ENCODE peak calls at places on chromosomes 2 and 18, in eight cellular contexts. C is A549, H is HepG2, M is GM23338, A is HCT116, J is K562, I is GM12878, L is SK-N-SH. S is an unnamed sample. For H3K4me1, the result is how much of the 10 kb centered on the place peaks cover.

GRCh38 chr18:77016133-77016839 is 116.3 kb downstream of the MBP start:
- DNase-seq in H (no peak), C (no peak), J (no peak), L (no peak), I (no peak), M (no peak), A (no peak), S (no peak)

GRCh38 chr2:121128741-121129659 is 156.0 kb downstream of the TFCP2L1 start:
- DNase-seq in I (no peak), J (peak), A (peak), L (no peak), H (peak), M (peak), C (peak), S (no peak)

GRCh38 chr2:161373939-161374338 is 42.2 kb upstream of the TBR1 start:
- DNase-seq in L (no peak), I (no peak), H (no peak), A (no peak), C (no peak), M (no peak), J (no peak), S (no peak)

GRCh38 chr2:188666503-188666902 is 307.7 kb upstream of the COL3A1 start:
- DNase-seq in L (no peak), I (no peak), H (no peak), J (no peak), A (no peak), M (peak), C (no peak), S (no peak)

GRCh38 chr2:171798156-171798815 is 95.8 kb downstream of the SLC25A12 start:
- DNase-seq in C (no peak), J (no peak), M (no peak), L (no peak), I (no peak), H (peak), A (no peak), S (peak)

GRCh38 chr2:172333206-172333605 is 94.2 kb upstream of the ITGA6 start:
- DNase-seq in C (no peak), I (no peak), L (no peak), J (no peak), A (no peak), H (no peak), M (no peak), S (no peak)

GRCh38 chr18:23971656-23972230 is 42.8 kb upstream of the TTC39C start:
- DNase-seq in M (no peak), L (no peak), H (no peak), I (no peak), C (no peak), A (no peak), J (no peak), S (no peak)

GRCh38 chr2:40384714-40385113 is 67.2 kb downstream of the SLC8A1 start:
- DNase-seq in A (no peak), J (no peak), H (no peak), M (no peak), L (no peak), C (no peak), I (no peak), S (no peak)

GRCh38 chr2:158142568-158143332 is 41.1 kb downstream of the UPP2 start:
- DNase-seq in L (no peak), H (no peak), C (no peak), M (no peak), A (no peak), I (no peak), J (no peak), S (no peak)

GRCh38 chr2:213002383-213002782 is 149.0 kb downstream of the IKZF2 start:
- DNase-seq in H (no peak), J (no peak), A (no peak), C (no peak), L (no peak), I (no peak), M (no peak), S (no peak)

GRCh38 chr2:240348522-240348921 is 86.9 kb upstream of the GPC1 start:
- DNase-seq in C (no peak), H (no peak), A (no peak), J (no peak), L (no peak), M (no peak), I (no peak), S (no peak)

GRCh38 chr2:196592331-196592911 is 47.1 kb upstream of the CCDC150 start:
- DNase-seq in A (no peak), J (no peak), H (no peak), C (no peak), L (no peak), I (no peak), M (peak), S (no peak)

GRCh38 chr2:136164377-136164776 is 46.4 kb upstream of the CXCR4 start:
- DNase-seq in J (no peak), A (no peak), M (peak), C (no peak), I (no peak), L (no peak), H (no peak), S (no peak)

GRCh38 chr2:136167721-136168470 is 49.9 kb upstream of the CXCR4 start:
- DNase-seq in J (no peak), H (no peak), C (no peak), L (no peak), I (no peak), M (peak), A (no peak), S (no peak)

DNA sequence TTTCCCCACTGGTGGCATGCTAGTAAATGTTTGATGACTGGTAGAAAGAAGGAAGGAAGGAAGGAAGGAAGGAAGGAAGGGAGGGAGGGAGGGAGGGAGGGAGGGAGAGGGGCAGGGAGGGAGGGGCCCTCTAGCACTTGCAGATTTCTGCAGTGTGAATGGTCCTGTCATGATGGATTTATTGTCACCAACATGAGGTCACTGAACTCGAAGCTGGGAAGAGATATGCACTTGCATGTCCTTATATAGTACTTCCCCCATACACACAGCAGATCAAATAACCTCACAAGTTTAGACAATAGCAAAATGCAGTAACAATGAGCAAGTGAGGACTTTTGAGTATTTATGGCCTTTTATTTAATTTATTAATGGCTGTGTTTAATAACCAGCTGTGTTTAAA is 44.5 kb upstream of the CXCR4 start:
- DNase-seq in M (no peak), I (no peak), J (no peak), C (no peak), L (no peak), H (no peak), A (no peak), S (no peak)
- TF ChIP-seq REST in M (no peak), I (no peak), J (no peak), C (no peak), L (no peak), H (no peak), A (no peak), S (no peak)

GRCh38 chr2:84373391-84373790 is 85.7 kb downstream of the SUCLG1 start:
- DNase-seq in L (no peak), A (peak), J (no peak), M (no peak), H (peak), C (no peak), I (no peak), S (no peak)
- TF ChIP-seq CTCF in L (peak), A (no peak), J (no peak), M (no peak), H (no peak), C (no peak), I (no peak), S (no peak)

GRCh38 chr2:55167630-55167967 is 64.5 kb downstream of the CLHC1 start:
- DNase-seq in L (no peak), M (no peak), A (no peak), J (no peak), H (no peak), C (no peak), I (no peak), S (no peak)
- H3K4me1 ChIP-seq in L (under half), M (under half), A (under half), J (under half), H (under half), C (under half), I (under half), S (under half)

GRCh38 chr2:18496516-18496915 is 63.9 kb downstream of the RDH14 start:
- DNase-seq in I (no peak), H (no peak), M (no peak), J (no peak), A (no peak), L (no peak), C (no peak), S (no peak)

GRCh38 chr2:18498531-18498930 is 61.9 kb downstream of the RDH14 start:
- DNase-seq in A (no peak), C (no peak), H (no peak), J (no peak), M (no peak), I (no peak), L (no peak), S (no peak)

GRCh38 chr2:18500333-18500732 is 60.1 kb downstream of the RDH14 start:
- DNase-seq in I (no peak), L (no peak), A (no peak), H (no peak), M (no peak), J (no peak), C (no peak), S (no peak)

GRCh38 chr2:18503686-18504085 is 56.8 kb downstream of the RDH14 start:
- DNase-seq in J (no peak), L (no peak), H (no peak), I (no peak), M (no peak), C (no peak), A (no peak), S (no peak)

GRCh38 chr2:18501156-18501555 is 59.3 kb downstream of the RDH14 start:
- DNase-seq in H (no peak), C (no peak), A (no peak), I (no peak), L (no peak), M (no peak), J (no peak), S (no peak)
- TF ChIP-seq REST in H (no peak), C (no peak), A (no peak), I (no peak), L (no peak), M (no peak), J (no peak), S (no peak)

GRCh38 chr18:32975501-32975900 is 202.7 kb upstream of the KLHL14 start:
- DNase-seq in L (no peak), A (no peak), C (no peak), I (no peak), J (no peak), M (no peak), H (no peak), S (no peak)

GRCh38 chr18:32980896-32981295 is 208.1 kb upstream of the KLHL14 start:
- DNase-seq in A (no peak), H (no peak), C (no peak), J (no peak), M (no peak), I (no peak), L (no peak), S (no peak)

GRCh38 chr18:32974421-32975165 is 201.8 kb upstream of the KLHL14 start:
- DNase-seq in I (no peak), H (no peak), A (no peak), L (no peak), C (no peak), J (no peak), M (peak), S (no peak)

GRCh38 chr18:32975166-32975441 is 202.3 kb upstream of the KLHL14 start:
- DNase-seq in H (no peak), L (no peak), C (no peak), A (no peak), J (no peak), I (no peak), M (no peak), S (no peak)
- TF ChIP-seq CTCF in H (no peak), L (no peak), C (no peak), A (no peak), J (no peak), I (no peak), M (no peak), S (no peak)

GRCh38 chr18:3720818-3721545 is 271.0 kb downstream of the TGIF1 start:
- DNase-seq in C (no peak), H (no peak), I (no peak), L (no peak), M (no peak), J (no peak), A (no peak), S (no peak)
- H3K4me1 ChIP-seq in C (under half), H (half or more), I (under half), L (under half), M (under half), J (under half), A (under half), S (under half)

GRCh38 chr2:97950329-97951154 is 45.2 kb downstream of the TMEM131 start:
- DNase-seq in C (no peak), A (no peak), H (no peak), M (no peak), I (no peak), J (no peak), L (no peak), S (no peak)
- TF ChIP-seq REST in C (no peak), A (no peak), H (no peak), M (no peak), I (no peak), J (no peak), L (no peak), S (no peak)

S was measured in Panc1.